ENCODE peak calls at places on chromosomes 13 and 19, in four cellular contexts. Z is mesendoderm, A is H1, J is trophoblast cell. V is an unnamed sample.

GRCh38 chr13:26412263-26412662 is 145.2 kb upstream of the WASF3 start:
- DNase-seq in J (no peak), Z (no peak), A (no peak), V (no peak)

GRCh38 chr19:37227996-37228395 is 10.0 kb downstream of the ZNF383 start:
- DNase-seq in J (peak; percentile 61), Z (peak; percentile 72), A (peak; percentile 78), V (peak; percentile 72)

GRCh38 chr13:79060216-79060615 is 345.8 kb downstream of the RBM26 start:
- DNase-seq in Z (peak; percentile 20), J (no peak), A (no peak), V (no peak)

GRCh38 chr13:35349052-35349451 is 127.4 kb downstream of the MAB21L1 start:
- DNase-seq in A (no peak), J (no peak), Z (no peak), V (no peak)

GRCh38 chr19:16915135-16915534 is 26.3 kb downstream of the F2RL3 start:
- DNase-seq in Z (no peak), J (no peak), A (no peak), V (no peak)

GRCh38 chr19:5130371-5131030 is 161.6 kb downstream of the KDM4B start:
- DNase-seq in A (no peak), J (no peak), Z (no peak), V (no peak)

GRCh38 chr13:41311607-41312500 is 787 bp downstream of the NAA16 start:
- DNase-seq in A (no peak), Z (peak; percentile 29), J (peak; percentile 21), V (no peak)

GRCh38 chr13:30020726-30021312 is 170.4 kb upstream of the UBL3 start:
- DNase-seq in Z (no peak), A (no peak), J (peak; percentile 36), V (no peak)

GRCh38 chr13:36526897-36527296 is 94.6 kb downstream of the CCNA1 start:
- DNase-seq in Z (no peak), A (no peak), J (no peak), V (no peak)

GRCh38 chr19:12991296-12991695 is 4.0 kb upstream of the NFIX start:
- DNase-seq in Z (no peak), J (no peak), A (no peak), V (no peak)

GRCh38 chr19:9431475-9431874 is 3.9 kb downstream of the ZNF266 start:
- DNase-seq in J (peak; percentile 39), A (peak; percentile 85), Z (peak; percentile 83), V (peak; percentile 82)

GRCh38 chr19:55173717-55174409 is 6.2 kb downstream of the SYT5 start:
- DNase-seq in J (no peak), A (peak; percentile 99), Z (peak; percentile 89), V (peak; percentile 95)

GRCh38 chr13:104961246-104961645 is 1574.2 kb downstream of the EFNB2 start:
- DNase-seq in A (no peak), Z (no peak), J (no peak), V (no peak)

GRCh38 chr13:29524176-29524575 is 71.3 kb downstream of the SLC7A1 start:
- DNase-seq in Z (no peak), A (no peak), J (no peak), V (no peak)

GRCh38 chr19:50051964-50052363 is 26.2 kb downstream of the ZNF473 start:
- DNase-seq in J (no peak), Z (no peak), A (no peak), V (no peak)
- H3K18ac ChIP-seq in J (no peak overlapping the region), Z (no peak overlapping the region), A (no peak overlapping the region), V (no peak overlapping the region)

DNA sequence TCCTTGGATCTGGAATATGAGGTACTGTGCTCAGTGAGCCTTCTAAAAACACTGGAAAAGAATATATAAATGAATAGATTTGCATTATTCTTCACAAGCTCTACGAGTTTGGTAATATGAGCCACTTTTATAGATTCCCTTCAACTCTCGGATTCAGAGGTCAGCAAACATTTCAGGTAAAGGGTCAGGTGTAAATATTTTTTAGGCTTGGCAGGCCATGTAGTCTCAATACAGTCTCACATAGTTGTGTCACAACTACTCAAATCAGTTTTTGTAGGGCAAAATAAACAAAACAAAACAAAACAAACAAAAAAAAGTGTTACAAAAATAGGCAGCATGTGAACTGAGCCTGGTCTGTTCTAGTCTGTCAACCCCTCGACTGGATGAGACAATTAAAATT is 57.4 kb downstream of the PSPC1 start:
- DNase-seq in Z (no peak), A (no peak), J (no peak), V (no peak)
- H3K79me2 ChIP-seq in Z (no peaks in the 10 kb centered on the region), A (peaks cover 4% of the 10 kb centered on the region), J (no peaks in the 10 kb centered on the region), V (peaks cover 6% of the 10 kb centered on the region)

GRCh38 chr19:18469245-18470107 is 31.5 kb upstream of the ISYNA1 start:
- DNase-seq in J (peak; percentile 52), A (peak; percentile 95), Z (peak; percentile 82), V (peak; percentile 85)

GRCh38 chr19:18468517-18468916 is 30.6 kb upstream of the ISYNA1 start:
- DNase-seq in J (no peak), Z (no peak), A (no peak), V (no peak)

GRCh38 chr19:18468930-18469244 is 31.0 kb upstream of the ISYNA1 start:
- DNase-seq in J (no peak), Z (no peak), A (no peak), V (no peak)

GRCh38 chr19:18470787-18471186 is 32.9 kb upstream of the ISYNA1 start:
- DNase-seq in A (no peak), Z (no peak), J (no peak), V (no peak)

GRCh38 chr19:18470153-18470552 is 32.2 kb upstream of the ISYNA1 start:
- DNase-seq in Z (peak; percentile 66), J (no peak), A (peak; percentile 85), V (peak; percentile 81)
- H3K9ac ChIP-seq in Z (no peak overlapping the region), J (no peak overlapping the region), A (no peak overlapping the region), V (no peak overlapping the region)

DNA sequence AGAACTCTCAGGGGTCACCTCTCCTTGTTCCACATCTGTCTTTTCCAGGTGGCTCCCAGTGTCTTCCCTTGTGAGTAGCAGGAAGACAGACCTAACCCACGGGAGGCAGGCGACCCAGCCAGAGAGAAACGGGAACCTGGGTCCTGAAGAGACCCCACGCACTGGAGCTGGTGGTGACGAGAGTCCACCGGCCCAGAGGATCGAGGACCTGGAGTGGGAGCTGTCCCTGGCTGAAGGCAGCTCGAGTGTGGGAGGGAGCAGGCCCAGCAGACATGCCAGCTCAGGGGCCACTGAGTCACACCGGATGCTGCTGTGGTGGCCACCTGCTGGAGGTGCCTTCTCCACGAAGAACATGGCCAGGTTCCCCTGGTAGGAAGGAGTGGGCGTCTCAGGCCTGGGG is 66.5 kb upstream of the ATP12A start:
- DNase-seq in A (no peak), Z (no peak), J (no peak), V (no peak)
- H3K18ac ChIP-seq in A (no peak overlapping the region), Z (no peak overlapping the region), J (no peak overlapping the region), V (no peak overlapping the region)

GRCh38 chr13:114031631-114032030 is 57.8 kb upstream of the C13orf46 start:
- DNase-seq in J (no peak), A (no peak), Z (no peak), V (no peak)

GRCh38 chr13:114035186-114035582 is 61.3 kb upstream of the C13orf46 start:
- DNase-seq in A (no peak), Z (no peak), J (no peak), V (no peak)

GRCh38 chr13:114032121-114032799 is 58.4 kb upstream of the C13orf46 start:
- DNase-seq in Z (peak; percentile 72), J (no peak), A (no peak), V (no peak)

GRCh38 chr13:114034481-114034891 is 60.6 kb upstream of the C13orf46 start:
- DNase-seq in J (no peak), A (no peak), Z (no peak), V (no peak)

GRCh38 chr13:114033541-114034315 is 59.9 kb upstream of the C13orf46 start:
- DNase-seq in A (no peak), J (no peak), Z (no peak), V (no peak)
- H3K79me2 ChIP-seq in A (no peaks in the 10 kb centered on the region), J (no peaks in the 10 kb centered on the region), Z (no peaks in the 10 kb centered on the region), V (no peaks in the 10 kb centered on the region)

GRCh38 chr13:74868044-74868443 is 613.9 kb downstream of the TBC1D4 start:
- DNase-seq in A (no peak), J (no peak), Z (no peak), V (no peak)

GRCh38 chr13:74871671-74872070 is 610.3 kb downstream of the TBC1D4 start:
- DNase-seq in Z (no peak), J (no peak), A (no peak), V (no peak)

GRCh38 chr13:74870865-74871264 is 611.1 kb downstream of the TBC1D4 start:
- DNase-seq in Z (no peak), A (no peak), J (no peak), V (no peak)

GRCh38 chr13:74867460-74867859 is 614.5 kb downstream of the TBC1D4 start:
- DNase-seq in Z (no peak), A (no peak), J (no peak), V (no peak)

GRCh38 chr13:74869846-74870245 is 612.1 kb downstream of the TBC1D4 start:
- DNase-seq in Z (no peak), A (no peak), J (no peak), V (no peak)
- H3K9ac ChIP-seq in Z (no peak overlapping the region), A (no peak overlapping the region), J (no peak overlapping the region), V (no peak overlapping the region)

DNA sequence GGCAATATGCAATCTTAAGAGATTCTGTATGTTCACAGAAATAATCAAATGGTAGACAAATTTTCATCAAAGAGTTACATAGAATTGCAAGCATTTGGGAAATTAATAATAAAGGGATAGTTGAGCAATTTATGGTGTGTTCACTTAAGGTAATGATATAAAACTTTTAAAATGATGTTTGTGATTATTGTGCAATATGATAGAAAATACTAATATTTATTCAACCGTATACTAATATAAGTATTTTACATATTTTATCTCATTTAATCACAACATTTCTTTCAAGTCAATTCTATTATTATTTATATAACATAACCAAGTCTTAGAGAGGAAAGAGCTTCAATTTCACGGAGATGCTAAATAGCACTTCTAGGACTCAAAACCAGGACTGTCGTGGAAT is 716.8 kb upstream of the MIR17HG start:
- DNase-seq in Z (no peak), J (no peak), A (no peak), V (no peak)
- H3K18ac ChIP-seq in Z (no peak overlapping the region), J (no peak overlapping the region), A (no peak overlapping the region), V (no peak overlapping the region)

DNA sequence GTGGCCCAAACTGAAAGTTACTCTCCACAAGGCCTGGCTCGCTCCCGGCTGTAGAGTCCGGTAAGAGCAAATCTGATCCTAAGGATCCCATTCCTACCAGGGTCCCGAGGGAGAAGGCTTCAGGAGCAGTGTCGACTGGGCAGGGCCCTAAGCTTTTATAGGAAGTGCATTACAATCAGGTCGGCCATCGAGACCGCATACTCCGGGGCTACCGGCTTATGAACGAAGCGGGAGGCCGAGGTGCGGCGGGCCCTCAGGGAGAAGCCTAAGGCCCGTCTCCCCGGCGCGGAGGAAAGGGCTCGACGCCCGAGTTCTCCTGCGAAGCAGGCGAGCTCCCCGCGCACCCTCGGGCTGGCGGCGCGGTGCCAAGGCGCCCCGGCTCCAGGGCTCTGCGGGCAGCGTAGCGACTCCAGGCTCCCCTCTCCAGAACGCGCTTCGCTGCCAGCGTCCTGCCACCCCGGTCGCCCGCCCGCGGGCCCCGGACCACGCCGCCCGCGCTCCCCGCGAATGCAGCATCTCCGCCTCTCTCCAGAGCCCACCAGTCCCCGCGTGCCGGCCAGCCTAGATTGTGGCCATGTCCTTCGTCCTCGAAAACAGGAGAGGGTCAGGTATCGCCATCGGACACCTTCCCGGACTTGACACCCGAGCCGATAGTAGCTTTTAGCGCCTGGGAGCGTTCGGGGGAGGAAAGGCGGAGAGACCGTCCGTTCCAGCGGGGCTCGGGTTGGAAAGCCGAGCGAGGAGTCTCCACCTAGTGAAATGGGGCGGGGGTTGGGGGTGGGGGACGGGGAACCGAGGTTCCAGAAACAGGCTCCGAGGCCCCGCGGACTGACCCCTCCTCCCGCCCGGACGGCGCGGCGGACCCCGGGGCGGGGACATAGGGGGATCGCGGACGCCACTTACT is 1.3 kb downstream of the EFNB2 start:
- DNase-seq in Z (peak; percentile 78), J (peak; percentile 8), A (peak; percentile 72), V (no peak)
- H3K79me2 ChIP-seq in Z (peaks cover 31% of the 10 kb centered on the region), J (peaks cover 25% of the 10 kb centered on the region), A (no peaks in the 10 kb centered on the region), V (peaks cover 1% of the 10 kb centered on the region)

GRCh38 chr13:44555207-44555606 is 20.9 kb downstream of the TSC22D1 start:
- DNase-seq in J (peak; percentile 86), Z (no peak), A (no peak), V (no peak)
- H3K9ac ChIP-seq in J (no peak overlapping the region), Z (no peak overlapping the region), A (no peak overlapping the region), V (no peak overlapping the region)